ENCODE peak calls at places on chromosomes 2 and 18, in four cellular contexts. Y is H1, I is HepG2, P is GM12878. U is an unnamed sample. For H3K4me1, the result is how much of the 10 kb centered on the place peaks cover.

GRCh38 chr2:216011320-216011849 is 2.0 kb downstream of the MREG start:
- DNase-seq in Y (no peak), I (no peak), P (no peak), U (no peak)

GRCh38 chr18:34709631-34710429 is at the start of gene DTNA:
- DNase-seq in Y (no peak), I (no peak), P (no peak), U (no peak)

GRCh38 chr2:211611061-211611518 is 927.5 kb downstream of the ERBB4 start:
- DNase-seq in Y (no peak), I (peak), P (no peak), U (no peak)

GRCh38 chr18:37393221-37393828 is 172.3 kb downstream of the CELF4 start:
- DNase-seq in Y (no peak), I (no peak), P (no peak), U (no peak)

GRCh38 chr18:13623871-13624270 is 102.5 kb downstream of the FAM210A start:
- DNase-seq in Y (no peak), I (no peak), P (no peak), U (no peak)

GRCh38 chr2:67782443-67782842 is 280.4 kb downstream of the C1D start:
- DNase-seq in Y (no peak), I (no peak), P (no peak), U (no peak)

GRCh38 chr2:168705534-168706470 is 96.6 kb upstream of the NOSTRIN start:
- DNase-seq in Y (no peak), I (peak), P (no peak), U (no peak)

GRCh38 chr2:156466739-156467405 is 30.7 kb downstream of the GPD2 start:
- DNase-seq in Y (no peak), I (no peak), P (no peak), U (no peak)

GRCh38 chr2:146821836-146822316 is 1023.0 kb upstream of the ACVR2A start:
- DNase-seq in Y (no peak), I (no peak), P (no peak), U (no peak)

GRCh38 chr2:135916232-135916631 is 40.0 kb upstream of the MCM6 start:
- DNase-seq in Y (no peak), I (peak), P (no peak), U (no peak)

GRCh38 chr2:96512341-96512740 is 7.2 kb upstream of the NEURL3 start:
- DNase-seq in Y (no peak), I (no peak), P (no peak), U (no peak)

GRCh38 chr2:68190991-68191731 is 33.5 kb downstream of the PNO1 start:
- DNase-seq in Y (no peak), I (peak), P (no peak), U (peak)

GRCh38 chr2:177692828-177693269 is 300.3 kb downstream of the AGPS start:
- DNase-seq in Y (no peak), I (no peak), P (no peak), U (no peak)

GRCh38 chr2:38650717-38651116 is 15.2 kb upstream of the GALM start:
- DNase-seq in Y (no peak), I (no peak), P (no peak), U (no peak)

GRCh38 chr2:2743164-2743571 is 412.1 kb upstream of the MYT1L start:
- DNase-seq in Y (no peak), I (no peak), P (no peak), U (no peak)

GRCh38 chr2:241000831-241001321 is 2.5 kb downstream of the SNED1 start:
- DNase-seq in Y (no peak), I (no peak), P (no peak), U (no peak)

GRCh38 chr2:39696838-39697237 is 31.1 kb downstream of the TMEM178A start:
- DNase-seq in Y (no peak), I (peak), P (no peak), U (no peak)

GRCh38 chr2:188142636-188143035 is 149.0 kb upstream of the GULP1 start:
- DNase-seq in Y (no peak), I (no peak), P (no peak), U (no peak)

GRCh38 chr2:65055427-65056214 is 595 bp upstream of the CEP68 start:
- DNase-seq in Y (no peak), I (no peak), P (no peak), U (peak)

GRCh38 chr2:176395273-176395854 is 126.1 kb downstream of the MTX2 start:
- DNase-seq in Y (no peak), I (no peak), P (no peak), U (no peak)

GRCh38 chr18:74375999-74376398 is 60.4 kb downstream of the C18orf63 start:
- DNase-seq in Y (no peak), I (no peak), P (no peak), U (no peak)

GRCh38 chr2:71578665-71579371 is 125.5 kb downstream of the DYSF start:
- DNase-seq in Y (no peak), I (no peak), P (no peak), U (no peak)

GRCh38 chr2:239881031-239881471 is 144.1 kb downstream of the NDUFA10 start:
- DNase-seq in Y (no peak), I (no peak), P (no peak), U (no peak)

GRCh38 chr2:229160984-229161383 is 110.1 kb downstream of the PID1 start:
- DNase-seq in Y (no peak), I (no peak), P (no peak), U (no peak)

GRCh38 chr2:189641565-189641964 is 19.7 kb upstream of the ASNSD1 start:
- DNase-seq in Y (no peak), I (no peak), P (no peak), U (no peak)

GRCh38 chr18:32093106-32093511 is 1.4 kb downstream of the RNF138 start:
- DNase-seq in Y (no peak), I (peak), P (no peak), U (no peak)

GRCh38 chr2:108297436-108298141 is 8.9 kb downstream of the SULT1C2 start:
- DNase-seq in Y (no peak), I (no peak), P (no peak), U (no peak)

GRCh38 chr18:76619342-76620315 is 124.6 kb upstream of the ZNF516 start:
- DNase-seq in Y (no peak), I (no peak), P (no peak), U (no peak)

GRCh38 chr2:197205590-197206215 is 104.9 kb downstream of the ANKRD44 start:
- DNase-seq in Y (no peak), I (no peak), P (peak), U (no peak)

GRCh38 chr2:238439093-238439849 is 12.5 kb downstream of the ASB1 start:
- DNase-seq in Y (no peak), I (no peak), P (no peak), U (no peak)

GRCh38 chr2:182952741-182953450 is 85.4 kb downstream of the NCKAP1 start:
- DNase-seq in Y (no peak), I (no peak), P (no peak), U (no peak)

GRCh38 chr2:120347387-120348010 is 1.6 kb downstream of the INHBB start:
- DNase-seq in Y (no peak), I (no peak), P (no peak), U (no peak)

GRCh38 chr2:137886432-137886831 is 77.8 kb upstream of the HNMT start:
- DNase-seq in Y (no peak), I (peak), P (no peak), U (no peak)

GRCh38 chr18:12657048-12657848 is 659 bp downstream of the SPIRE1 start:
- DNase-seq in Y (no peak), I (no peak), P (no peak), U (peak)

DNA sequence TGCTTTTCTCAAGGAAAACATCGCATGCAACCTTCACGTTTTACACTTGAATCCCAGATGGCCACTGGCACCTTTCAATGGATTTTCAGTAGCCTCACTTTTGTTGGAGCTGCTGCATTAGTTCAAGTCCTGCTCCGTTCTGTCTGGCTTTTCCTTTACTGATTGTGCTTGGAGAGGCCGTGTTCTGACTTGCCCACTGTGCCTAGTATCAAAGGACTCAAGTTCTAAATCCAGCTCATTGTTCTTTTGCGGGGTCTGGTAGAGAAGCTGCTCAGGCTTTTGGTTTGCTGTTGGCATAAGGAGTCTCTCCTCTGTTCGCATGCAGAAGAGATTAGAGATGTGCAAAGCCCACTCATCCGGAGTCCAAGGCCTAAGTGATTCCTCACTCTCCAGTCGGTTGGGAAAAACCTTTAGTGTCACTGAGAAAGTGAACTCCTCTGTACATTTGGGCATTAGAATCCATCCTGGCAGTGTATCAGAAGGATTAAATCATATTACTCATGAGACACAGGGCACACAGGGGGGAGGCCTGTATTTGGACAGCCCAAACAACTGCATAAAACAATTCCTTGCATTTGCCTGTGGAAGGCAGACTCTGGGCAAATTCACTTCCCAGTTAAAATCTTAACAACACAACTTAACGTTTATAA is 69.7 kb downstream of the NCK2 start:
- DNase-seq in Y (no peak), I (no peak), P (no peak), U (no peak)
- H3K4me1 ChIP-seq in Y (under half), I (under half), P (under half), U (under half)

GRCh38 chr2:165018207-165018606 is 62.9 kb upstream of the SLC38A11 start:
- DNase-seq in Y (no peak), I (no peak), P (no peak), U (no peak)
- TF ChIP-seq RFX5 in Y (no peak), I (no peak), P (no peak), U (no peak)

DNA sequence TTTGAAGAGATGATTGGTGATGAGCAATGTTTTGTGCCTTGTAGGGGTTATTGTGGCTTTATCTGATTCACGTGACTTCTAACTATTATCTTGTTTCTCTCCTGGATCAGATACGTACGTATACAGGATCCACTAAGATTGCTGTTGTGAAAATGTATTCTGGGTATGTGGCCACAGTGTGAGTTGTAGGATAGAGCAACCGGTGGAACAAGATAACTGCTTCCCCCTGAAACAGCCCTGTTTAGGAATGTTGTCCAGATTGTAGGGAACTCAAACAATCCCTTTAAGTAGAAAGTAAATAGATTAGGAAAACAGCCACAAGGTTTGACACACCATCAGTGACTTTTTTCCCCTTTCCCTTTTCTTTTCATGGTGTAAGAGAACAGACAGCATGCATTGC is 22.3 kb upstream of the MBOAT2 start:
- DNase-seq in Y (no peak), I (no peak), P (no peak), U (no peak)
- TF ChIP-seq ATF2 in Y (no peak), I (no peak), P (no peak), U (no peak)

GRCh38 chr18:44731866-44732555 is 51.3 kb downstream of the SETBP1 start:
- DNase-seq in Y (no peak), I (no peak), P (no peak), U (no peak)

GRCh38 chr18:44733754-44734465 is 53.2 kb downstream of the SETBP1 start:
- DNase-seq in Y (no peak), I (no peak), P (no peak), U (no peak)

GRCh38 chr18:44731160-44731865 is 50.6 kb downstream of the SETBP1 start:
- DNase-seq in Y (no peak), I (no peak), P (no peak), U (no peak)

GRCh38 chr18:44733069-44733753 is 52.5 kb downstream of the SETBP1 start:
- DNase-seq in Y (no peak), I (no peak), P (no peak), U (peak)

GRCh38 chr18:44732604-44733003 is 51.9 kb downstream of the SETBP1 start:
- DNase-seq in Y (no peak), I (no peak), P (no peak), U (no peak)
- H3K4me1 ChIP-seq in Y (under half), I (under half), P (under half), U (under half)

DNA sequence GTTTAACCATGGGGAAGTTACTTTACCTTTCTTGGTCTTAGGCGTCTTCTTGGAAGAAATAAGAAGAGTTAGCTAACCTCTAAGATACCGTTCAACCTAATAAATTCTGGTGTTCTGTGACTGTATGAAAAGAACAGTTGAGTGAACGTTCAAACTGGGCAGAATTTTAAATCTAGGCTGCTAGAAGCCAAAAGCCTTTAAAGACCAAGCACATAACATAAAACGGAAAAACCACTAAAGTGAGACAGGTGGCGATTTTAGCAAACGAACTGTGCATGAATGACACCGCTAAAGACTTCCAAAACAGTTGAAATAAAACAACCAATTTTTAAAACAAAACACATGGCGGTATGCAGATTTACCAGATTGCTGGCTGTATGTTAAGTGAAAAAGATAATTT is 73.1 kb downstream of the GALNT13 start:
- DNase-seq in Y (no peak), I (no peak), P (no peak), U (no peak)
- TF ChIP-seq RFX5 in Y (no peak), I (no peak), P (no peak), U (no peak)

GRCh38 chr2:234611209-234611608 is 114.3 kb upstream of the ARL4C start:
- DNase-seq in Y (no peak), I (peak), P (no peak), U (peak)
- TF ChIP-seq ATF2 in Y (no peak), I (no peak), P (no peak), U (no peak)

GRCh38 chr2:113172721-113173562 is 829 bp upstream of the PSD4 start:
- DNase-seq in Y (no peak), I (no peak), P (no peak), U (no peak)
- H3K4me1 ChIP-seq in Y (under half), I (half or more), P (under half), U (under half)

GRCh38 chr2:19536136-19536535 is 177.7 kb upstream of the OSR1 start:
- DNase-seq in Y (no peak), I (peak), P (no peak), U (no peak)
- TF ChIP-seq RFX5 in Y (no peak), I (no peak), P (no peak), U (no peak)

GRCh38 chr2:11022874-11023273 is 111.1 kb downstream of the KCNF1 start:
- DNase-seq in Y (no peak), I (peak), P (no peak), U (no peak)

GRCh38 chr2:11022064-11022463 is 110.3 kb downstream of the KCNF1 start:
- DNase-seq in Y (no peak), I (no peak), P (no peak), U (no peak)

GRCh38 chr2:11024687-11025086 is 113.0 kb downstream of the KCNF1 start:
- DNase-seq in Y (no peak), I (no peak), P (no peak), U (no peak)

GRCh38 chr2:11023326-11024009 is 111.7 kb downstream of the KCNF1 start:
- DNase-seq in Y (no peak), I (no peak), P (no peak), U (no peak)

DNA sequence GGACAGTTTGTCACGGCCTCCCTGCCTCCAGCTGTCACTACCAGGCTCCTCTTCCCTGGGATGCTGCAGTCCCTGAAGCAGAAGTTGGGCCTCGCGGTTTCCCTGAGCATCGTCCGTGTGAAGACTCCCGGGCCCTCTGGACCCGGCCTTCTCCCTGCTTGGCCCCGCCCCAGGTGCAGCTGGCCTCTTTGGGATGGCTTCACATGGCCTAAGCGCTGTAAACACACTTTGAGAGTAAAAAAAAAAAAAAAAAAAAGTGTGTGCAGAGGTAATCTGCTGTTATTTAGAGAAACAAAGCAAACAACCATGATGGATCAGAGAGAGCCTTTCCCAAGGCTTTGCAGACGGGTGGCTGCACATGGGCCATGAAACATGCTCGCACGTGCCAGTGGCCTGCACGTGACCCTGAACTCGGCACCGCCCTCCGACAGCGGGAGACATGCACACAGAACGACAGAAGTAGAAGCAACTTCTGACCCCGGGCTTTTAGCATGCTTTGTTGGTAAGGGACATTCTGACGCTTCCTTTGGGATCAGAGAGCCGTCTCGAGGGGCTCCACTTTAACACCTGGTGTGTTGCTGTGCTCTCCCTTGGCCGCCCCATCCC is 112.4 kb downstream of the KCNF1 start:
- DNase-seq in Y (no peak), I (peak), P (no peak), U (peak)
- TF ChIP-seq ATF2 in Y (no peak), I (no peak), P (no peak), U (no peak)

GRCh38 chr2:207330912-207331311 is 165.2 kb upstream of the KLF7 start:
- DNase-seq in Y (no peak), I (no peak), P (peak), U (no peak)
- H3K4me1 ChIP-seq in Y (under half), I (under half), P (half or more), U (under half)

U was measured in K562.